ENCODE peak calls at places on chromosomes 6 and 20, in ten cellular contexts. One of them, this sample, is unnamed.

GRCh38 chr6:156262014-156262413 is 515.2 kb upstream of the ARID1B start:
- DNase-seq in suprapubic skin: no peak
- DNase-seq in HepG2: no peak
- DNase-seq in A549: no peak
- DNase-seq in tibial nerve: no peak
- DNase-seq in H1: no peak
- DNase-seq in sigmoid colon: no peak
- DNase-seq in K562: no peak
- DNase-seq in upper lobe of left lung: no peak
- DNase-seq in stomach: no peak
- DNase-seq in this sample: no peak

GRCh38 chr6:153941768-153942167 is 97.3 kb upstream of the OPRM1 start:
- DNase-seq in sigmoid colon: no peak
- DNase-seq in upper lobe of left lung: no peak
- DNase-seq in A549: no peak
- DNase-seq in tibial nerve: no peak
- DNase-seq in HepG2: peak; percentile 44
- DNase-seq in K562: no peak
- DNase-seq in suprapubic skin: no peak
- DNase-seq in H1: no peak
- DNase-seq in stomach: no peak
- DNase-seq in this sample: no peak

GRCh38 chr6:53673138-53673801 is 7.7 kb upstream of the KLHL31 start:
- DNase-seq in HepG2: peak; percentile 71
- DNase-seq in upper lobe of left lung: no peak
- DNase-seq in H1: no peak
- DNase-seq in A549: peak; percentile 60
- DNase-seq in sigmoid colon: no peak
- DNase-seq in stomach: no peak
- DNase-seq in K562: no peak
- DNase-seq in suprapubic skin: no peak
- DNase-seq in tibial nerve: no peak
- DNase-seq in this sample: no peak

GRCh38 chr20:15838466-15838865 is 734.8 kb downstream of the KIF16B start:
- DNase-seq in tibial nerve: no peak
- DNase-seq in sigmoid colon: no peak
- DNase-seq in upper lobe of left lung: no peak
- DNase-seq in A549: no peak
- DNase-seq in HepG2: no peak
- DNase-seq in K562: no peak
- DNase-seq in suprapubic skin: no peak
- DNase-seq in H1: no peak
- DNase-seq in stomach: no peak
- DNase-seq in this sample: no peak

GRCh38 chr20:38460040-38460623 is 12.5 kb upstream of the RALGAPB start:
- DNase-seq in stomach: no peak
- DNase-seq in sigmoid colon: peak; percentile 39
- DNase-seq in tibial nerve: no peak
- DNase-seq in H1: no peak
- DNase-seq in A549: peak; percentile 88
- DNase-seq in K562: peak; percentile 46
- DNase-seq in upper lobe of left lung: peak; percentile 51
- DNase-seq in suprapubic skin: peak; percentile 9
- DNase-seq in HepG2: peak; percentile 92
- DNase-seq in this sample: no peak

GRCh38 chr6:52570291-52570700 is 6.6 kb downstream of the TRAM2 start:
- DNase-seq in suprapubic skin: no peak
- DNase-seq in stomach: no peak
- DNase-seq in tibial nerve: no peak
- DNase-seq in A549: no peak
- DNase-seq in sigmoid colon: peak; percentile 88
- DNase-seq in H1: no peak
- DNase-seq in K562: no peak
- DNase-seq in upper lobe of left lung: no peak
- DNase-seq in HepG2: no peak
- DNase-seq in this sample: peak; percentile 36

GRCh38 chr6:93021235-93021909 is 398.0 kb downstream of the EPHA7 start:
- DNase-seq in A549: no peak
- DNase-seq in stomach: no peak
- DNase-seq in HepG2: no peak
- DNase-seq in tibial nerve: no peak
- DNase-seq in K562: no peak
- DNase-seq in H1: no peak
- DNase-seq in sigmoid colon: no peak
- DNase-seq in suprapubic skin: no peak
- DNase-seq in upper lobe of left lung: no peak
- DNase-seq in this sample: no peak

GRCh38 chr20:8670900-8671229 is 398.0 kb upstream of the PLCB4 start:
- DNase-seq in upper lobe of left lung: no peak
- DNase-seq in HepG2: no peak
- DNase-seq in stomach: no peak
- DNase-seq in K562: no peak
- DNase-seq in suprapubic skin: no peak
- DNase-seq in sigmoid colon: no peak
- DNase-seq in tibial nerve: no peak
- DNase-seq in A549: no peak
- DNase-seq in H1: no peak
- DNase-seq in this sample: no peak

GRCh38 chr6:7628479-7628878 is 38.5 kb downstream of the SNRNP48 start:
- DNase-seq in K562: no peak
- DNase-seq in tibial nerve: no peak
- DNase-seq in suprapubic skin: no peak
- DNase-seq in H1: no peak
- DNase-seq in sigmoid colon: no peak
- DNase-seq in stomach: no peak
- DNase-seq in upper lobe of left lung: no peak
- DNase-seq in A549: no peak
- DNase-seq in HepG2: no peak
- DNase-seq in this sample: no peak

GRCh38 chr6:33619166-33619565 is 2.0 kb upstream of the ITPR3 start:
- DNase-seq in A549: no peak
- DNase-seq in suprapubic skin: peak; percentile 28
- DNase-seq in tibial nerve: no peak
- DNase-seq in H1: no peak
- DNase-seq in HepG2: no peak
- DNase-seq in stomach: no peak
- DNase-seq in sigmoid colon: no peak
- DNase-seq in upper lobe of left lung: no peak
- DNase-seq in K562: peak; percentile 49
- DNase-seq in this sample: no peak

GRCh38 chr6:33613794-33614166 is 7.3 kb upstream of the ITPR3 start:
- DNase-seq in stomach: peak; percentile 49
- DNase-seq in suprapubic skin: peak; percentile 78
- DNase-seq in H1: no peak
- DNase-seq in K562: no peak
- DNase-seq in A549: no peak
- DNase-seq in tibial nerve: no peak
- DNase-seq in sigmoid colon: peak; percentile 78
- DNase-seq in upper lobe of left lung: no peak
- DNase-seq in HepG2: no peak
- DNase-seq in this sample: no peak

GRCh38 chr6:33616113-33616512 is 5.0 kb upstream of the ITPR3 start:
- DNase-seq in K562: no peak
- DNase-seq in upper lobe of left lung: peak; percentile 53
- DNase-seq in sigmoid colon: no peak
- DNase-seq in tibial nerve: no peak
- DNase-seq in A549: no peak
- DNase-seq in stomach: no peak
- DNase-seq in suprapubic skin: no peak
- DNase-seq in H1: no peak
- DNase-seq in HepG2: no peak
- DNase-seq in this sample: no peak

GRCh38 chr6:33620158-33620583 is 951 bp upstream of the ITPR3 start:
- DNase-seq in suprapubic skin: no peak
- DNase-seq in A549: no peak
- DNase-seq in sigmoid colon: no peak
- DNase-seq in tibial nerve: no peak
- DNase-seq in K562: peak; percentile 56
- DNase-seq in upper lobe of left lung: peak; percentile 55
- DNase-seq in H1: peak; percentile 61
- DNase-seq in stomach: peak; percentile 74
- DNase-seq in HepG2: no peak
- DNase-seq in this sample: peak; percentile 28

DNA sequence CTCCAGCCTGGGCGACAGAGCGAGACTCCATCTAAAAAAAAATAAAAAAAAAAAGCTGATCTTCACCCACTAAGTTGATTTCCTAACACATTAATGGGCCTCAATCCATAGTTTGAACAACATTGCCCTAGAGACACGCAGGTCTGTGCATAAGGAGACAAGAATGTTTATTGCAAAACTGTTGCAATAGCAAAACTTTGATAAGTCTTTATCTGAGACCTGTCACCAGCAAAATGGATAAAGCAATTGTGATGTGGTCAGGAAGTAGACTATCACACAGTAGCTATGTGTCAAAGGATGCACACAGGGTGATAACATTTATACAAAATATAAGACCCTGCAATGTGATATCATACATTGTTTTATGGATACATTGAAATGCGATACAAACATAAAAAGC is 4.2 kb upstream of the ITPR3 start:
- DNase-seq in sigmoid colon: no peak
- DNase-seq in HepG2: no peak
- DNase-seq in suprapubic skin: no peak
- DNase-seq in upper lobe of left lung: no peak
- DNase-seq in K562: peak; percentile 14
- DNase-seq in A549: no peak
- DNase-seq in stomach: no peak
- DNase-seq in tibial nerve: no peak
- DNase-seq in H1: no peak
- DNase-seq in this sample: no peak
- TF ChIP-seq EP300 in sigmoid colon: no peak
- TF ChIP-seq EP300 in HepG2: no peak
- TF ChIP-seq EP300 in suprapubic skin: no peak
- TF ChIP-seq EP300 in upper lobe of left lung: no peak
- TF ChIP-seq EP300 in K562: peak; percentile 44
- TF ChIP-seq EP300 in A549: no peak
- TF ChIP-seq EP300 in stomach: no peak
- TF ChIP-seq EP300 in tibial nerve: no peak
- TF ChIP-seq EP300 in H1: no peak
- TF ChIP-seq EP300 in this sample: no peak

DNA sequence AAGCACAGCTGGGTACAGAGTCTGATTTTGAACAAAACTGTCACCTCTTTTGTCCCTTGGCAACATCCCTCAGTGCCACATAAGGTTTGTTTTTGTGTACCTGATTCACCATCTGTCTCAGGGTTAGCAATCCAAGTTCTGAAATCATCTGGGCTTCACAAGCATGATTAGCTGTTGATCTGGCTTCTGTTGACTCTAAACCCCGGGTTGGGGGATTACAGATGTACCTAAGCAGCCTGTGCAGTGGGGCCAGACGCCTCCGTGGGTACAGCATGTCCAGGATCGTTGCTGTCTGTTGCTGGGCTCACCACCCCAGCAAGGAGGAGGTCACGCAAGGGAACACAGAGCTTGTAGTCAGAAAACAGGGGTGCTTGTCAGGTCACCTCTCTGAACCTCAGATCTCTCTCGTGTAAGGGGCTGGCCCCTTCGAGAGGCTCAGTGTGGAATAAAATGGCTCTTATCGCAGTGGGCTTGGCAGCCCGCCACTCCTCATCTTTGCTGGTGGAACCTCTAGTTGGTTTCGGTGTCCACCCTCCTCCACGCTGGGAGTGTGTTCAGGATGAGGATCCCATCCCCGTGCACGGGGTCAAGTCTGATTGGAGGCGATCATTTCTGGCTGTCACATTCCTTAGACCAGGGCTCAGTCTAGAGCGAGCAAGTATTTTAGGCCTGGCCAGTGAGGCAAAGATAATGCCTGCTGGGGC is 39.1 kb upstream of the ZNF831 start:
- DNase-seq in upper lobe of left lung: no peak
- DNase-seq in A549: no peak
- DNase-seq in K562: no peak
- DNase-seq in H1: no peak
- DNase-seq in stomach: no peak
- DNase-seq in HepG2: no peak
- DNase-seq in suprapubic skin: no peak
- DNase-seq in sigmoid colon: no peak
- DNase-seq in tibial nerve: no peak
- DNase-seq in this sample: no peak
- H3K4me1 ChIP-seq in upper lobe of left lung: peaks cover 3% of the 10 kb centered on the region
- H3K4me1 ChIP-seq in A549: no peaks in the 10 kb centered on the region
- H3K4me1 ChIP-seq in K562: no peaks in the 10 kb centered on the region
- H3K4me1 ChIP-seq in H1: peaks cover 21% of the 10 kb centered on the region
- H3K4me1 ChIP-seq in stomach: no peaks in the 10 kb centered on the region
- H3K4me1 ChIP-seq in HepG2: peaks cover 15% of the 10 kb centered on the region
- H3K4me1 ChIP-seq in suprapubic skin: no peaks in the 10 kb centered on the region
- H3K4me1 ChIP-seq in sigmoid colon: no peaks in the 10 kb centered on the region
- H3K4me1 ChIP-seq in tibial nerve: peaks cover 7% of the 10 kb centered on the region
- H3K4me1 ChIP-seq in this sample: no peaks in the 10 kb centered on the region

GRCh38 chr6:124223596-124223995 is 419.9 kb downstream of the NKAIN2 start:
- DNase-seq in suprapubic skin: no peak
- DNase-seq in K562: no peak
- DNase-seq in H1: no peak
- DNase-seq in upper lobe of left lung: no peak
- DNase-seq in HepG2: no peak
- DNase-seq in A549: no peak
- DNase-seq in stomach: no peak
- DNase-seq in tibial nerve: no peak
- DNase-seq in sigmoid colon: no peak
- DNase-seq in this sample: no peak

DNA sequence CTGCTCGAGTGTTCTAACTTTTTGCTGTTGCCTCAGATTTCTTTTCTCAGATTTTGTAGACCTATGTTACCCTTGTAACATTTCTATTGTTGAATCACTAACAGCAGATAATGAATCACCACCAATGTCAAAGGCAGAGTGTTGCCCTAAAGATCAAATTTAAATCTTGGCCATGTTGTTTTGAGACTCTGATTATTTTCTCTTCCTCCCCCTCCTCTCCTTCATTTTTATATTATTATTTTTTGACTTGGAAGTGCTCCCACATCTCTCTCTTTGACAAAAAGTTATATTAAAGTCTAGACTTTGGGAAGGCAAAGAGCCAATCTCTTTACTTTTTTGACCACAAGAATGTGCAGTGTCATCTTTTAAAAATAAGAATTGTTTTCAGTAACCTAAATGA is 422.7 kb downstream of the NKAIN2 start:
- DNase-seq in A549: no peak
- DNase-seq in sigmoid colon: no peak
- DNase-seq in suprapubic skin: no peak
- DNase-seq in HepG2: no peak
- DNase-seq in H1: no peak
- DNase-seq in stomach: no peak
- DNase-seq in K562: no peak
- DNase-seq in upper lobe of left lung: no peak
- DNase-seq in tibial nerve: no peak
- DNase-seq in this sample: no peak
- TF ChIP-seq EP300 in A549: no peak
- TF ChIP-seq EP300 in sigmoid colon: no peak
- TF ChIP-seq EP300 in suprapubic skin: no peak
- TF ChIP-seq EP300 in HepG2: no peak
- TF ChIP-seq EP300 in H1: no peak
- TF ChIP-seq EP300 in stomach: no peak
- TF ChIP-seq EP300 in K562: no peak
- TF ChIP-seq EP300 in upper lobe of left lung: no peak
- TF ChIP-seq EP300 in tibial nerve: no peak
- TF ChIP-seq EP300 in this sample: no peak

DNA sequence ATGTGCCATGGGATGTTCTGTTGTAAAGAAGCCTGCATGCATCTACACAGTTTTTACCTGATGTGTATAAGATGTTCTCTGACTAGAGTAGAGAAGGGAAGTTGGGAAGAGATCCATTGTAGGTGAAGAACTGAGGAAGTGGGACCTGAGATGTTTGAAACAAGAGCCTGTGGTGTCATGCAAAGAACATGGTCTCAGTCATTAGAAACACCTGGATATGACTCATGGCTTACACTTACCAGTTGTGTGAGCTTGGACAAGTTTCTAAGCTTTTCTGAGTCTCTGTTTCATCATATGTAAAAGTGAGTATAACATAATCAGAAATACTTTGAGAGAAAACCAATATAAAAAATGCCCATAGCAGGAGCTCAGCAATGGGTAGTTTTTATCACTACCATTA is 51.9 kb upstream of the SEC63 start:
- DNase-seq in HepG2: no peak
- DNase-seq in suprapubic skin: no peak
- DNase-seq in H1: no peak
- DNase-seq in sigmoid colon: no peak
- DNase-seq in stomach: no peak
- DNase-seq in K562: no peak
- DNase-seq in A549: no peak
- DNase-seq in upper lobe of left lung: no peak
- DNase-seq in tibial nerve: no peak
- DNase-seq in this sample: no peak
- H3K4me1 ChIP-seq in HepG2: peaks cover 15% of the 10 kb centered on the region
- H3K4me1 ChIP-seq in suprapubic skin: no peaks in the 10 kb centered on the region
- H3K4me1 ChIP-seq in H1: no peaks in the 10 kb centered on the region
- H3K4me1 ChIP-seq in sigmoid colon: no peaks in the 10 kb centered on the region
- H3K4me1 ChIP-seq in stomach: no peaks in the 10 kb centered on the region
- H3K4me1 ChIP-seq in K562: no peaks in the 10 kb centered on the region
- H3K4me1 ChIP-seq in A549: no peaks in the 10 kb centered on the region
- H3K4me1 ChIP-seq in upper lobe of left lung: no peaks in the 10 kb centered on the region
- H3K4me1 ChIP-seq in tibial nerve: no peaks in the 10 kb centered on the region
- H3K4me1 ChIP-seq in this sample: no peaks in the 10 kb centered on the region